ENCODE peak calls at places on chromosomes 1 and 21, in seven cellular contexts. H is adipocyte; T is activated naive CD4-positive, alpha-beta T cell; L is HEK293T; E is stimulated activated CD8-positive, alpha-beta memory T cell treated with anti-CD3 and anti-CD28 coated beads, Interleukin-2, amount 100 ng/mL, for 1 hour; Y is psoas muscle; K is activated CD8-positive, alpha-beta memory T cell treated with anti-CD3 and anti-CD28 coated beads, Interleukin-2, amount 10 ng/mL, durations not matched to agents 7 days and 5 days. P is an unnamed sample.

GRCh38 chr1:117534995-117535467 is 70.8 kb upstream of the TENT5C start:
- DNase-seq in K (peak; percentile 55), E (no peak), Y (no peak), H (peak; percentile 72), T (no peak), L (peak; percentile 72), P (peak; percentile 6)

GRCh38 chr1:11740258-11741192 is 4.6 kb downstream of the AGTRAP start:
- DNase-seq in L (no peak), Y (no peak), T (no peak), E (no peak), K (peak; percentile 83), H (no peak), P (no peak)

GRCh38 chr21:44800971-44801467 is 601 bp downstream of the UBE2G2 start:
- DNase-seq in E (no peak), Y (no peak), H (peak; percentile 56), K (no peak), L (peak; percentile 54), T (no peak), P (no peak)

GRCh38 chr1:84402060-84402459 is 3.8 kb downstream of the DNASE2B start:
- DNase-seq in L (no peak), H (no peak), T (no peak), Y (no peak), K (no peak), E (no peak), P (no peak)

GRCh38 chr1:11654571-11655262 is at the start of gene FBXO44:
- DNase-seq in H (peak; percentile 73), T (no peak), L (peak; percentile 71), E (peak; percentile 33), K (peak; percentile 61), Y (peak; percentile 67), P (peak; percentile 44)

GRCh38 chr1:154608522-154609294 is 722 bp upstream of the ADAR start:
- DNase-seq in Y (peak; percentile 66), H (peak; percentile 79), E (no peak), T (no peak), L (peak; percentile 67), K (peak; percentile 68), P (peak; percentile 29)

GRCh38 chr1:242470774-242471173 is 53.7 kb downstream of the PLD5 start:
- DNase-seq in E (no peak), H (no peak), K (no peak), T (no peak), L (no peak), Y (no peak), P (no peak)

GRCh38 chr1:26768755-26769154 is 19.0 kb upstream of the PIGV start:
- DNase-seq in H (peak; percentile 69), K (no peak), Y (peak; percentile 57), T (no peak), E (no peak), L (no peak), P (peak; percentile 24)

GRCh38 chr1:240031414-240031813 is 60.3 kb upstream of the FMN2 start:
- DNase-seq in L (no peak), Y (no peak), K (no peak), H (peak; percentile 48), E (no peak), T (no peak), P (no peak)

GRCh38 chr21:42063206-42063577 is 7.9 kb upstream of the UMODL1 start:
- DNase-seq in L (no peak), H (no peak), T (no peak), Y (no peak), K (no peak), E (no peak), P (no peak)

GRCh38 chr1:168688679-168689657 is 40.0 kb downstream of the DPT start:
- DNase-seq in Y (no peak), H (no peak), E (no peak), L (peak; percentile 21), T (no peak), K (no peak), P (no peak)

GRCh38 chr1:233951804-233952203 is 47.3 kb downstream of the SLC35F3 start:
- DNase-seq in K (no peak), Y (no peak), L (no peak), E (no peak), T (no peak), H (no peak), P (no peak)

GRCh38 chr1:214445846-214446614 is 105.4 kb downstream of the PTPN14 start:
- DNase-seq in E (no peak), Y (no peak), L (no peak), H (peak; percentile 77), T (no peak), K (no peak), P (no peak)

GRCh38 chr21:42042651-42043050 is 28.5 kb upstream of the UMODL1 start:
- DNase-seq in L (no peak), Y (no peak), H (no peak), T (no peak), K (no peak), E (no peak), P (peak; percentile 47)

GRCh38 chr1:158972841-158973240 is 36.9 kb upstream of the IFI16 start:
- DNase-seq in L (no peak), Y (no peak), T (no peak), E (no peak), H (no peak), K (no peak), P (no peak)

GRCh38 chr1:186271032-186271431 is 104.0 kb downstream of the TPR start:
- DNase-seq in T (no peak), H (no peak), Y (no peak), K (no peak), L (no peak), E (no peak), P (no peak)

GRCh38 chr21:29661672-29662442 is 277.9 kb downstream of the GRIK1 start:
- DNase-seq in T (no peak), E (no peak), L (no peak), Y (no peak), K (no peak), H (no peak), P (no peak)

GRCh38 chr1:22816063-22816775 is 105.6 kb downstream of the EPHB2 start:
- DNase-seq in H (no peak), L (no peak), K (no peak), T (no peak), Y (peak; percentile 42), E (no peak), P (no peak)

GRCh38 chr1:112337028-112337531 is 58.9 kb upstream of the CTTNBP2NL start:
- DNase-seq in L (peak; percentile 62), K (no peak), T (no peak), E (no peak), Y (peak; percentile 59), H (peak; percentile 9), P (no peak)

GRCh38 chr1:228039006-228039481 is 32.2 kb downstream of the WNT3A start:
- DNase-seq in Y (peak; percentile 23), T (no peak), K (no peak), E (no peak), L (no peak), H (no peak), P (no peak)

P was measured in NCI-H2171.